ENCODE peak calls at places on chromosomes 12 and 14, in ten cellular contexts. G, H, X, F, Q, C, E, B, K and A are unnamed samples.

GRCh38 chr12:27427824-27428223 is 18.7 kb upstream of the SMCO2 start:
- DNase-seq in G (no peak), H (no peak), X (no peak), F (no peak), Q (no peak), C (no peak), E (no peak), B (no peak), K (no peak), A (no peak)

GRCh38 chr14:55386037-55386798 is 25.4 kb downstream of the ATG14 start:
- DNase-seq in G (no peak), H (no peak), X (no peak), F (no peak), Q (peak; percentile 56), C (no peak), E (no peak), B (no peak), K (peak; percentile 65), A (no peak)

GRCh38 chr14:81062816-81063215 is 107.4 kb downstream of the TSHR start:
- DNase-seq in G (no peak), H (no peak), X (no peak), F (no peak), Q (peak; percentile 66), C (no peak), E (peak; percentile 23), B (peak; percentile 33), K (peak; percentile 12), A (no peak)

GRCh38 chr12:674272-674781 is 11.1 kb upstream of the NINJ2 start:
- DNase-seq in G (no peak), H (no peak), X (no peak), F (no peak), Q (no peak), C (no peak), E (no peak), B (no peak), K (no peak), A (no peak)

GRCh38 chr14:60654303-60654925 is 5.1 kb upstream of the SIX1 start:
- DNase-seq in G (no peak), H (peak; percentile 56), X (peak; percentile 15), F (no peak), Q (no peak), C (no peak), E (no peak), B (no peak), K (peak; percentile 26), A (no peak)

GRCh38 chr14:94770251-94770749 is 387 bp upstream of the GSC start:
- DNase-seq in G (no peak), H (no peak), X (no peak), F (no peak), Q (peak; percentile 96), C (no peak), E (no peak), B (no peak), K (no peak), A (no peak)

GRCh38 chr14:106203438-106203837 is 677.1 kb downstream of the TMEM121 start:
- DNase-seq in G (no peak), H (no peak), X (no peak), F (no peak), Q (no peak), C (no peak), E (no peak), B (no peak), K (no peak), A (no peak)

GRCh38 chr14:43894534-43894933 is 612.5 kb downstream of the FSCB start:
- DNase-seq in G (no peak), H (no peak), X (no peak), F (no peak), Q (peak; percentile 65), C (no peak), E (no peak), B (peak; percentile 25), K (no peak), A (no peak)

GRCh38 chr14:67059576-67059975 is 129.7 kb upstream of the GARIN2 start:
- DNase-seq in G (no peak), H (no peak), X (no peak), F (no peak), Q (no peak), C (peak; percentile 1), E (no peak), B (no peak), K (no peak), A (no peak)

GRCh38 chr12:118055144-118055557 is 5.8 kb downstream of the WSB2 start:
- DNase-seq in G (no peak), H (peak; percentile 27), X (no peak), F (no peak), Q (peak; percentile 83), C (peak; percentile 36), E (peak; percentile 73), B (peak; percentile 75), K (peak; percentile 6), A (no peak)

GRCh38 chr12:64145226-64145625 is 76.9 kb downstream of the KICS2 start:
- DNase-seq in G (no peak), H (no peak), X (no peak), F (no peak), Q (no peak), C (no peak), E (no peak), B (no peak), K (no peak), A (no peak)

GRCh38 chr12:52082988-52083637 is 3.6 kb downstream of the SMIM41 start:
- DNase-seq in G (no peak), H (peak; percentile 38), X (peak; percentile 68), F (peak; percentile 55), Q (peak; percentile 59), C (peak; percentile 47), E (peak; percentile 72), B (peak; percentile 61), K (peak; percentile 29), A (peak; percentile 92)

GRCh38 chr12:112995008-112995407 is 16.7 kb downstream of the OAS2 start:
- DNase-seq in G (no peak), H (no peak), X (no peak), F (no peak), Q (no peak), C (no peak), E (no peak), B (no peak), K (no peak), A (no peak)

GRCh38 chr14:32298346-32298745 is 30.8 kb upstream of the AKAP6 start:
- DNase-seq in G (no peak), H (no peak), X (no peak), F (no peak), Q (peak; percentile 28), C (no peak), E (no peak), B (no peak), K (no peak), A (no peak)

GRCh38 chr14:92553456-92553855 is 39.9 kb downstream of the RIN3 start:
- DNase-seq in G (no peak), H (peak; percentile 54), X (no peak), F (no peak), Q (peak; percentile 48), C (peak; percentile 78), E (peak; percentile 29), B (no peak), K (no peak), A (no peak)

GRCh38 chr12:88388566-88389269 is 191.6 kb downstream of the KITLG start:
- DNase-seq in G (no peak), H (peak; percentile 29), X (no peak), F (no peak), Q (no peak), C (peak; percentile 22), E (no peak), B (peak; percentile 9), K (no peak), A (no peak)

GRCh38 chr14:60278350-60278749 is 29.3 kb downstream of the PPM1A start:
- DNase-seq in G (no peak), H (no peak), X (no peak), F (no peak), Q (peak; percentile 29), C (no peak), E (no peak), B (no peak), K (no peak), A (no peak)

GRCh38 chr12:132162508-132163031 is 18.3 kb downstream of the NOC4L start:
- DNase-seq in G (peak; percentile 88), H (peak; percentile 88), X (no peak), F (peak; percentile 38), Q (no peak), C (peak; percentile 85), E (no peak), B (peak; percentile 76), K (no peak), A (no peak)

GRCh38 chr14:94485944-94486841 is 10.2 kb upstream of the SERPINA9 start:
- DNase-seq in G (peak; percentile 16), H (peak; percentile 50), X (peak; percentile 76), F (peak; percentile 50), Q (peak; percentile 96), C (peak; percentile 32), E (peak; percentile 84), B (peak; percentile 30), K (peak; percentile 36), A (peak; percentile 71)